ENCODE peak calls at places on chromosome 19, in four cellular contexts. Z is adrenal gland, E is SJSA1, K is uterus. D is an unnamed sample.

GRCh38 chr19:52694921-52695320 is 39.9 kb downstream of the ZNF611 start:
- DNase-seq in K (no peak), E (no peak), Z (peak; percentile 25), D (no peak)

GRCh38 chr19:19488875-19489690 is 26.3 kb downstream of the TSSK6 start:
- DNase-seq in E (peak; percentile 63), Z (peak; percentile 96), K (peak; percentile 83), D (peak; percentile 94)

GRCh38 chr19:50415661-50416033 is 3.1 kb upstream of the SPIB start:
- DNase-seq in Z (no peak), K (no peak), E (no peak), D (no peak)

GRCh38 chr19:42282036-42282762 is 13.1 kb downstream of the CIC start:
- DNase-seq in K (peak; percentile 51), E (no peak), Z (peak; percentile 76), D (peak; percentile 26)

GRCh38 chr19:5949792-5950305 is 28.1 kb downstream of the RANBP3 start:
- DNase-seq in Z (no peak), E (no peak), K (no peak), D (no peak)

GRCh38 chr19:40804783-40805242 is 5.8 kb downstream of the EGLN2 start:
- DNase-seq in K (no peak), Z (no peak), E (no peak), D (no peak)

GRCh38 chr19:41352609-41353465 is 885 bp downstream of the TGFB1 start:
- DNase-seq in K (peak; percentile 67), Z (peak; percentile 70), E (peak; percentile 72), D (peak; percentile 48)

GRCh38 chr19:18473003-18473705 is 35.2 kb upstream of the ISYNA1 start:
- DNase-seq in K (no peak), E (no peak), Z (no peak), D (no peak)

GRCh38 chr19:47044946-47045866 is 3.2 kb downstream of the TMEM160 start:
- DNase-seq in K (no peak), Z (no peak), E (no peak), D (no peak)

GRCh38 chr19:46378268-46378667 is 31.4 kb downstream of the PPP5C start:
- DNase-seq in K (no peak), Z (no peak), E (no peak), D (no peak)

GRCh38 chr19:1492474-1493006 is 1.6 kb downstream of the REEP6 start:
- DNase-seq in E (no peak), K (no peak), Z (no peak), D (no peak)

GRCh38 chr19:16293133-16294085 is 31.2 kb upstream of the KLF2 start:
- DNase-seq in K (peak; percentile 93), Z (peak; percentile 79), E (peak; percentile 84), D (no peak)

GRCh38 chr19:50365434-50366306 is at the start of gene NAPSA:
- DNase-seq in K (no peak), Z (no peak), E (no peak), D (no peak)

GRCh38 chr19:48461982-48462655 is 6.7 kb downstream of the KCNJ14 start:
- DNase-seq in E (no peak), Z (no peak), K (no peak), D (no peak)

GRCh38 chr19:18948075-18948975 is 7.3 kb upstream of the HOMER3 start:
- DNase-seq in K (no peak), E (no peak), Z (no peak), D (no peak)

GRCh38 chr19:44002212-44002565 is 568 bp upstream of the ZNF230 start:
- DNase-seq in E (no peak), K (no peak), Z (no peak), D (no peak)

GRCh38 chr19:17602217-17602616 is 46.8 kb downstream of the COLGALT1 start:
- DNase-seq in Z (no peak), K (no peak), E (no peak), D (no peak)

GRCh38 chr19:56333506-56333905 is 18.9 kb upstream of the ZSCAN5A start:
- DNase-seq in E (no peak), K (no peak), Z (peak; percentile 72), D (peak; percentile 12)

GRCh38 chr19:12647490-12648071 is 19.0 kb downstream of the MAN2B1 start:
- DNase-seq in E (no peak), K (peak; percentile 68), Z (peak; percentile 85), D (peak; percentile 51)

GRCh38 chr19:48465215-48465614 is 4.0 kb upstream of the CYTH2 start:
- DNase-seq in Z (no peak), K (no peak), E (no peak), D (no peak)

GRCh38 chr19:1266116-1266817 is 2.9 kb upstream of the CIRBP start:
- DNase-seq in Z (peak; percentile 91), E (peak; percentile 93), K (peak; percentile 92), D (peak; percentile 81)

GRCh38 chr19:44585371-44586141 is 27.8 kb upstream of the IGSF23 start:
- DNase-seq in K (no peak), E (no peak), Z (peak; percentile 49), D (peak; percentile 57)

GRCh38 chr19:45781282-45782161 is 768 bp downstream of the DMPK start:
- DNase-seq in E (peak; percentile 44), Z (peak; percentile 83), K (no peak), D (peak; percentile 45)

GRCh38 chr19:556611-557382 is 12.9 kb downstream of the GZMM start:
- DNase-seq in K (no peak), E (no peak), Z (no peak), D (no peak)

GRCh38 chr19:33868821-33869412 is 72.2 kb downstream of the KCTD15 start:
- DNase-seq in K (peak; percentile 24), E (peak; percentile 29), Z (peak; percentile 78), D (no peak)

GRCh38 chr19:41548954-41549688 is 26.8 kb upstream of the CEACAM21 start:
- DNase-seq in Z (no peak), E (no peak), K (no peak), D (no peak)

GRCh38 chr19:15419413-15420025 is 731 bp upstream of the AKAP8L start:
- DNase-seq in E (no peak), K (no peak), Z (peak; percentile 72), D (no peak)

GRCh38 chr19:55209430-55210119 is at the start of gene PTPRH:
- DNase-seq in Z (no peak), K (no peak), E (no peak), D (no peak)

GRCh38 chr19:52898101-52898500 is 666 bp upstream of the ZNF320 start:
- DNase-seq in Z (no peak), K (peak; percentile 19), E (no peak), D (no peak)

GRCh38 chr19:17540174-17540573 is 15.3 kb upstream of the COLGALT1 start:
- DNase-seq in Z (no peak), E (no peak), K (no peak), D (no peak)

GRCh38 chr19:34960103-34960805 is 3.8 kb downstream of the ZNF792 start:
- DNase-seq in E (peak; percentile 76), Z (no peak), K (no peak), D (no peak)

DNA sequence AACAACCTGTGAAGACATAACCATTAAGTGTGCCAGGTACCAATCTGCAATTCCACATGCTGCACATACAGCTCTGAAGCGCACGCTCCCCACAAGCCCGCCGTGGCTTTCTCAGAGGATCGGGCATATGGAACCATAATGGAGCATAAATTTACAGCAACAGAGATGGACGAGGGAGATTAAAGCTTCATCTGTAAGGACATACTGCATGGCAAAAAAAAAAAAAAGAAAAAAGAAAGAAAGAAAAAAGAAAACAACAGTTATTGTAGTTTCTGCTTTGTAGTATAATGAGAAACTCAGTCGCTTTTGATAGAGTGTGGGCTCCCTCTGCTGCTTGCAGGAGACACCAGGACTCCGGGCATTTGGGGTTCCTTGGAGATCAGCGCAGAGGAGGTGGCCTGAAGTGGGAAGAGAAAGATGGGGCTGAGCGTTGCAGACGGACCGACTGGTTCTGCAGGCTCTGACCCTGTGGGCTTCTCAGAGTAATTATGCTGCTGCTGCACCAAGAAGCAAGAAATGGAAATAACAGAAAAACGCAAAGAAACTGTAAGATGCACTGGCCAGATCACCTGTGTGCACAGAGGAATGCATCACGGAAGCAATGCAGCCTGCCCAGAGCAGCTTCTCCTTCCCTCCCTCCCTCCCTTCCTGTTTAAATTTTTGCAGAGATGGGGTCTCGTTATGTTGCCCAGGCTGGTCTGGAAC is 10.8 kb upstream of the PDCD5 start:
- DNase-seq in K (peak; percentile 46), E (peak; percentile 60), Z (peak; percentile 87), D (peak; percentile 37)
- H3K4me1 ChIP-seq in K (no peaks in the 10 kb centered on the region), E (no peaks in the 10 kb centered on the region), Z (no peaks in the 10 kb centered on the region), D (no peaks in the 10 kb centered on the region)

GRCh38 chr19:3671680-3672574 is 28.3 kb downstream of the PIP5K1C start:
- DNase-seq in K (peak; percentile 55), E (no peak), Z (no peak), D (no peak)

GRCh38 chr19:3670796-3671679 is 29.2 kb downstream of the PIP5K1C start:
- DNase-seq in E (peak; percentile 82), Z (peak; percentile 84), K (peak; percentile 91), D (no peak)

GRCh38 chr19:3673506-3674439 is 26.5 kb downstream of the PIP5K1C start:
- DNase-seq in E (no peak), K (no peak), Z (no peak), D (no peak)

GRCh38 chr19:3672993-3673392 is 27.3 kb downstream of the PIP5K1C start:
- DNase-seq in K (no peak), Z (no peak), E (no peak), D (no peak)

DNA sequence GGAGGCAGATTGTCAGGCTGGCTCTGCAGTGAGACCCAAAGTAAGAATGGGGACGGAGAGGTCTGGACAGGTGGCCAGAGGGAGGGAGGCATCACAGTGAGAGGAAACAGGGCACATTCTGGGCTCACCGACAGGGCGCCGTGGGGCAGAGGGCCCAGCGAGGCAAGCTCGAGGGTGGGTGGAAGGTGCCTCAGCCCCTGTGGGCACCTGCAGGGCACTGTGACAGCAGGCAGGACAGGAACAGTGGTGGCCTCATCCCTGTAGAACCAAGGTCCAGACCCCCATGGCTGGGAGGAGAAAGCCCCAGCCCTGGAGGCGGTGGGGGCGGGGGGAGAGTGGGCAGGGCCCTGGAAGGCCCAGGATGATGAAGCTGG is 27.7 kb downstream of the PIP5K1C start:
- DNase-seq in Z (no peak), K (no peak), E (no peak), D (no peak)
- H3K27ac ChIP-seq in Z (no peak overlapping the region), K (peak overlapping the region; percentile 95), E (no peak overlapping the region), D (no peak overlapping the region)

DNA sequence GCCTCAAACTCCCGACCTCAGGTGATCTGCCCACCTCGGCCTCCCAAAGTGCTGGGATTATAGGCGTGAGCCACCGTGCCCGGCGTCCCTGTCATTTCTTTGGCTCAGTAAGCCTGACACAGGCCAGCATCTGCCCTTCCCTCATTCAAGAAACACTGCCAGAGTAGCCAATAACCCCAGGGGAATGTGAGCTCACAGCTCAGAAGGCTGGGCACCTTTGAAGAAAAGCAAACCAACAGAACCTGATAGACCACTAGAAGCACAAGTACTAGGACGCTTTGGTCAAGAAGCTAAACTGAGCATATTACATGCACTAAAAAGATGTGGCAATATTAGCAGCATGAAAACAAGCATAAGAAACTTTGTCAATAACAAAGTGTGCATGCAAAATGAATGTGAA is 14.2 kb downstream of the SIGLEC5 start:
- DNase-seq in K (no peak), Z (no peak), E (no peak), D (peak; percentile 6)
- H3K27me3 ChIP-seq in K (no peaks in the 10 kb centered on the region), Z (peaks cover 15% of the 10 kb centered on the region), E (no peaks in the 10 kb centered on the region), D (no peaks in the 10 kb centered on the region)

DNA sequence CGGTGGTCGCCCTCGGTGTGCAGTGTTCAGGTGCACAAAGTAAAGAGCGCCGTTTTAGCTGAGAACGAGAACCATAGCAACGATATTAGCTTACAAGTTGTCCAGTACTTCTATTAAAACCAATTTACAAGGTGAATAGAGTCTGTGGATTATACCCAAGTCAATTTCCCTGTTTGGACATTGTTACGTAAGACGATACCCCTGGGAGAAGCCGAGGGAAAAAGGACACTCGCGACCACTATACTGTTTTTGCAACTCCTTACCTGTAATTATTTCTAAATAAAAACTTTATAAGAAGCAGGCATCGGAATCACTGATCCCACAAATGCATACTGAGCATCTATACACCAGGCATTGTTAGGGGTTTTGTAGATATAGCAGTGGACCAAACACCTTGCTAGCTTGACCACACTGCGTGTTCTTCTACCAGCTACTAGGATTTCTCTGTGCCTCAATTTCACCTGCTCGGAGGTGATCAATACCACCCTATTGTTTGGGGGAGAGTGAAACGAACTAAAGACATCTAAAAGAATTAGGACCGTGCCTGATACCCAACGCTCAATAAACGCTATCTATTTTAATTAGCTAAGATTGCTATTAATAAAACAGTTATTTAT is 488 bp upstream of the EEF2 start:
- DNase-seq in Z (peak; percentile 59), K (no peak), E (no peak), D (no peak)
- H3K4me1 ChIP-seq in Z (peaks cover 19% of the 10 kb centered on the region), K (no peaks in the 10 kb centered on the region), E (peaks cover 34% of the 10 kb centered on the region), D (peaks cover 15% of the 10 kb centered on the region)

D was measured in foreskin keratinocyte.